ENCODE peak calls at places on chromosomes 1 and 21, in five cellular contexts. One of them, this sample, is unnamed.

GRCh38 chr1:31632649-31633048 is 12.0 kb downstream of the PEF1 start:
- DNase-seq in left ventricle myocardium inferior: no peak
- DNase-seq in K562: no peak
- DNase-seq in colonic mucosa: peak
- DNase-seq in choroid plexus epithelial cell: no peak
- DNase-seq in this sample: no peak

GRCh38 chr1:172566196-172566997 is 33.4 kb downstream of the SUCO start:
- DNase-seq in left ventricle myocardium inferior: no peak
- DNase-seq in K562: no peak
- DNase-seq in colonic mucosa: no peak
- DNase-seq in choroid plexus epithelial cell: no peak
- DNase-seq in this sample: no peak

GRCh38 chr1:91273875-91274274 is 130.8 kb downstream of the HFM1 start:
- DNase-seq in left ventricle myocardium inferior: no peak
- DNase-seq in K562: no peak
- DNase-seq in colonic mucosa: no peak
- DNase-seq in choroid plexus epithelial cell: peak
- DNase-seq in this sample: peak

GRCh38 chr21:28516996-28517592 is 475.6 kb downstream of the LTN1 start:
- DNase-seq in left ventricle myocardium inferior: peak
- DNase-seq in K562: peak
- DNase-seq in colonic mucosa: peak
- DNase-seq in choroid plexus epithelial cell: peak
- DNase-seq in this sample: peak

GRCh38 chr1:234330843-234331215 is 42.4 kb upstream of the COA6 start:
- DNase-seq in left ventricle myocardium inferior: no peak
- DNase-seq in K562: no peak
- DNase-seq in colonic mucosa: no peak
- DNase-seq in choroid plexus epithelial cell: peak
- DNase-seq in this sample: no peak

GRCh38 chr1:29736582-29737188 is 500.4 kb downstream of the PTPRU start:
- DNase-seq in left ventricle myocardium inferior: no peak
- DNase-seq in K562: peak
- DNase-seq in colonic mucosa: peak
- DNase-seq in choroid plexus epithelial cell: peak
- DNase-seq in this sample: peak

GRCh38 chr1:44652445-44653106 is 21.7 kb downstream of the TMEM53 start:
- DNase-seq in left ventricle myocardium inferior: peak
- DNase-seq in K562: peak
- DNase-seq in colonic mucosa: peak
- DNase-seq in choroid plexus epithelial cell: peak
- DNase-seq in this sample: peak

GRCh38 chr1:46718340-46718726 is 581 bp downstream of the EFCAB14 start:
- DNase-seq in left ventricle myocardium inferior: no peak
- DNase-seq in K562: peak
- DNase-seq in colonic mucosa: peak
- DNase-seq in choroid plexus epithelial cell: peak
- DNase-seq in this sample: no peak

GRCh38 chr1:248853668-248854375 is 5.1 kb downstream of the ZNF692 start:
- DNase-seq in left ventricle myocardium inferior: no peak
- DNase-seq in K562: no peak
- DNase-seq in colonic mucosa: no peak
- DNase-seq in choroid plexus epithelial cell: no peak
- DNase-seq in this sample: no peak

GRCh38 chr21:44980562-44981489 is 41.0 kb downstream of the SLX9 start:
- DNase-seq in left ventricle myocardium inferior: no peak
- DNase-seq in K562: no peak
- DNase-seq in colonic mucosa: no peak
- DNase-seq in choroid plexus epithelial cell: no peak
- DNase-seq in this sample: no peak

GRCh38 chr1:44628962-44629756 is 45.1 kb downstream of the TMEM53 start:
- DNase-seq in left ventricle myocardium inferior: no peak
- DNase-seq in K562: peak
- DNase-seq in colonic mucosa: no peak
- DNase-seq in choroid plexus epithelial cell: peak
- DNase-seq in this sample: peak

GRCh38 chr1:23020731-23021130 is 1.5 kb downstream of the KDM1A start:
- DNase-seq in left ventricle myocardium inferior: no peak
- DNase-seq in K562: no peak
- DNase-seq in colonic mucosa: no peak
- DNase-seq in choroid plexus epithelial cell: no peak
- DNase-seq in this sample: no peak

GRCh38 chr1:43835141-43836021 is 98.2 kb upstream of the ARTN start:
- DNase-seq in left ventricle myocardium inferior: no peak
- DNase-seq in K562: peak
- DNase-seq in colonic mucosa: no peak
- DNase-seq in choroid plexus epithelial cell: peak
- DNase-seq in this sample: peak

GRCh38 chr1:172144445-172145060 is 275.9 kb upstream of the C1orf105 start:
- DNase-seq in left ventricle myocardium inferior: peak
- DNase-seq in K562: no peak
- DNase-seq in colonic mucosa: peak
- DNase-seq in choroid plexus epithelial cell: peak
- DNase-seq in this sample: no peak

GRCh38 chr1:102776074-102776473 is 332.2 kb downstream of the COL11A1 start:
- DNase-seq in left ventricle myocardium inferior: no peak
- DNase-seq in K562: no peak
- DNase-seq in colonic mucosa: no peak
- DNase-seq in choroid plexus epithelial cell: no peak
- DNase-seq in this sample: no peak

GRCh38 chr1:30386145-30386926 is 337.0 kb downstream of the MATN1 start:
- DNase-seq in left ventricle myocardium inferior: no peak
- DNase-seq in K562: no peak
- DNase-seq in colonic mucosa: no peak
- DNase-seq in choroid plexus epithelial cell: no peak
- DNase-seq in this sample: no peak

GRCh38 chr1:46487818-46488218 is 1.8 kb upstream of the DMBX1 start:
- DNase-seq in left ventricle myocardium inferior: no peak
- DNase-seq in K562: peak
- DNase-seq in colonic mucosa: no peak
- DNase-seq in choroid plexus epithelial cell: peak
- DNase-seq in this sample: no peak

GRCh38 chr1:93620841-93621210 is 60.8 kb downstream of the BCAR3 start:
- DNase-seq in left ventricle myocardium inferior: no peak
- DNase-seq in K562: peak
- DNase-seq in colonic mucosa: peak
- DNase-seq in choroid plexus epithelial cell: no peak
- DNase-seq in this sample: peak

GRCh38 chr1:19505694-19506457 is 20.5 kb upstream of the CAPZB start:
- DNase-seq in left ventricle myocardium inferior: peak
- DNase-seq in K562: no peak
- DNase-seq in colonic mucosa: peak
- DNase-seq in choroid plexus epithelial cell: no peak
- DNase-seq in this sample: no peak

GRCh38 chr1:2055911-2056575 is 5.8 kb downstream of the PRKCZ start:
- DNase-seq in left ventricle myocardium inferior: no peak
- DNase-seq in K562: no peak
- DNase-seq in colonic mucosa: no peak
- DNase-seq in choroid plexus epithelial cell: no peak
- DNase-seq in this sample: no peak

GRCh38 chr1:150961756-150962155 is 12.9 kb downstream of the CERS2 start:
- DNase-seq in left ventricle myocardium inferior: no peak
- DNase-seq in K562: no peak
- DNase-seq in colonic mucosa: no peak
- DNase-seq in choroid plexus epithelial cell: no peak
- DNase-seq in this sample: no peak

GRCh38 chr1:15217654-15218053 is 29.4 kb upstream of the FHAD1 start:
- DNase-seq in left ventricle myocardium inferior: no peak
- DNase-seq in K562: no peak
- DNase-seq in colonic mucosa: no peak
- DNase-seq in choroid plexus epithelial cell: no peak
- DNase-seq in this sample: no peak

GRCh38 chr1:150507912-150508864 is at the start of gene ECM1:
- DNase-seq in left ventricle myocardium inferior: peak
- DNase-seq in K562: peak
- DNase-seq in colonic mucosa: peak
- DNase-seq in choroid plexus epithelial cell: peak
- DNase-seq in this sample: peak

GRCh38 chr1:181255270-181255929 is 166.9 kb downstream of the IER5 start:
- DNase-seq in left ventricle myocardium inferior: no peak
- DNase-seq in K562: no peak
- DNase-seq in colonic mucosa: no peak
- DNase-seq in choroid plexus epithelial cell: peak
- DNase-seq in this sample: peak

GRCh38 chr21:32921632-32922230 is 104.0 kb upstream of the OLIG2 start:
- DNase-seq in left ventricle myocardium inferior: no peak
- DNase-seq in K562: peak
- DNase-seq in colonic mucosa: peak
- DNase-seq in choroid plexus epithelial cell: peak
- DNase-seq in this sample: peak

GRCh38 chr1:230142608-230143209 is 75.7 kb downstream of the GALNT2 start:
- DNase-seq in left ventricle myocardium inferior: no peak
- DNase-seq in K562: no peak
- DNase-seq in colonic mucosa: no peak
- DNase-seq in choroid plexus epithelial cell: no peak
- DNase-seq in this sample: no peak

GRCh38 chr1:230139741-230140140 is 72.7 kb downstream of the GALNT2 start:
- DNase-seq in left ventricle myocardium inferior: no peak
- DNase-seq in K562: no peak
- DNase-seq in colonic mucosa: peak
- DNase-seq in choroid plexus epithelial cell: no peak
- DNase-seq in this sample: no peak

GRCh38 chr1:230140221-230141001 is 73.4 kb downstream of the GALNT2 start:
- DNase-seq in left ventricle myocardium inferior: no peak
- DNase-seq in K562: peak
- DNase-seq in colonic mucosa: peak
- DNase-seq in choroid plexus epithelial cell: peak
- DNase-seq in this sample: no peak

GRCh38 chr1:230141797-230142607 is 75.0 kb downstream of the GALNT2 start:
- DNase-seq in left ventricle myocardium inferior: no peak
- DNase-seq in K562: no peak
- DNase-seq in colonic mucosa: no peak
- DNase-seq in choroid plexus epithelial cell: no peak
- DNase-seq in this sample: no peak

DNA sequence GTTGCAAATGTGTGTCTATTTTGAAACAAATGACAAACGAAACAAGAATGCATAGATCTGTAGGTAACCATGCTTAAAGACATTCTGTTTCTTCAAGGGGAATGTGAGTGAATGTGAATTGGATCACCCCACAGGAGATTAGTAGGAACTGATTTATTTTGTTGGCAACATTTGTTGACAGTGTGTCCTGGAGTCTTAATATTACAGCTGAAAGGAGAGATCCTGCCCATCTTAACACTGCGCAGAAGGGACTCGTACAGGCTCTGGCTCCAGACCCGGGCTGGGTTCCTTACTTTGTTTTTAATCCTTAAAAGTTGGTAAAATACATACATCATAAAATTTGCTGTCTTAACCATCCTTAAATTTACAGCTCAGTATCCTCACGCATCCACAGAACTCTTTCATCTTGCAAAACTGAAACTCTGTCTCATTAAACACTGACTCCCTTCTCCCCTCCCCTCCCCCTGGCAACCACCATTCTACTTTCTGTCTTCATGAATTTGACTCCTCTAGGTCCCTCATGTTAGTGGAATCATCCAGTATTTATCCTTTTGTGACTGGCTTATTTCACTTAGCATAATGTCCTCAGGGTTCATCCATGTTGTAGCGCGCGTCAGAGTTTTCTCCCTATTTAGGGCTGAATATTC is 74.1 kb downstream of the GALNT2 start:
- DNase-seq in left ventricle myocardium inferior: no peak
- DNase-seq in K562: no peak
- DNase-seq in colonic mucosa: no peak
- DNase-seq in choroid plexus epithelial cell: peak
- DNase-seq in this sample: no peak
- H3K4me3 ChIP-seq in left ventricle myocardium inferior: no peak
- H3K4me3 ChIP-seq in K562: no peak
- H3K4me3 ChIP-seq in colonic mucosa: no peak
- H3K4me3 ChIP-seq in choroid plexus epithelial cell: no peak
- H3K4me3 ChIP-seq in this sample: no peak

DNA sequence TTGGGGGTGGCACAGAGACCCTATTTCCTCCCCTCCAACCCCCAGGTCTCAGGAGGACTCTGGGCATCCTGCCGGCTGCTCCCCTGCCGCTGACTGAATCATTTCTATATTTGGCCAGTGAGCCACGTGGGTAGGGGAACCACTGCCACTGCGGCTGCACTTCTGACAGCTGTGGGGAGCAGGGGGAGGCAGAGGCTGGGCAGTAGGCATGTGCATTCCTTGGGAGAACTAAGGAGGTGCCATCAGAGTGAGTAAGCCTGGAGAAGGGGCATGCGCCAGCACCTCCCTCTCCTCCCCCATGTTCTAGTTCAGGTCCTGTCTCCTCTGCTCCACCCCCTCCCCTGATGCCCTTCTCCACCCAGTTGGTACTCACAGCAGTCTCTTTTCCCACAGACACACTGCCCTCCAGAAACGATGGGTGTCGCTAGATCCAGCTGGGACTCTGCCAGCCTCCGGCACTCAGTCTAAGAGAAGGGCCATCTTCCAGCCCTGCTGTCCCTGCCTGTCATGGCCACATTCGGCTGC is 12.0 kb downstream of the PPFIA4 start:
- DNase-seq in left ventricle myocardium inferior: peak
- DNase-seq in K562: no peak
- DNase-seq in colonic mucosa: no peak
- DNase-seq in choroid plexus epithelial cell: no peak
- DNase-seq in this sample: peak
- H3K4me3 ChIP-seq in left ventricle myocardium inferior: peak
- H3K4me3 ChIP-seq in K562: no peak
- H3K4me3 ChIP-seq in colonic mucosa: no peak
- H3K4me3 ChIP-seq in choroid plexus epithelial cell: no peak
- H3K4me3 ChIP-seq in this sample: no peak

DNA sequence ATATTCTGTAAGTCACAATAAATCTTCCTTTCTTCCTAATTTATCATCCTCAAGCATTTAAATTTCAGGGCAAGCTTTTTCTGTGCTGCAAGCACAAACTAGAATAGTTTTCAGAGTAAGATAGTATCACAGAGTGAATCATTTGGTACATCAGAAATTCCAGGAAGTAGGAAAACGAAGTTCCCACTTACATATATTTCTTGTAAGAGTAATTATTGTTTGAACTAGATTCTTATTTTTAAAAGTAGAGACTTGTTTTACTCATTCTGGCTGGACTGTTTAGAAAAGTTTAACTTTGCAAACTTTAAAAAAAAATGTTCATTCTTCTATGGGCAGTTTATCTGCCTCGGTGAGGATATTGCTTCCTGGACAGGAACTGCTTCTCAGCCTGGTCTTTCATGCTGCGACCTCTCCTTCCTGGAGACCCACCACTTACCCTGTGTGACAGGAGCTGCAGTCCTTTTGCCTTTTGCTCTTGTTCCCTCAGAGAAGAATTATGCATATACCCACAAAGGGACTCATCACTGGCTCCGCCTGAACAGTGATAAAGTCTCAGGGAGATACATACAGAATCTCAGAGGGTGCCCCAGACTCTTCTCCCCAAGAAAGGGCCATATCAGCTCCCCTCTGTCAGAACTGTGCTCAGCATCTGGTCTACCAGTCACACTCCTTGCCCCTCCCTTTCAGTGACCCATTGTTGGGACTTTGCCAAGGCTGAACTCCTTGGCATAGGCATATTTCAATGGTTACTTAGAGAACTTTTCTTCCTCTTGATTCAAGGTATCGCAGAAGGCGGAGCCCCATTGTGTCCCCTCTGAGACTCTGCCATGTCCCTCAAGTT is 102.7 kb upstream of the CD55 start:
- DNase-seq in left ventricle myocardium inferior: no peak
- DNase-seq in K562: peak
- DNase-seq in colonic mucosa: no peak
- DNase-seq in choroid plexus epithelial cell: no peak
- DNase-seq in this sample: peak
- H3K4me3 ChIP-seq in left ventricle myocardium inferior: no peak
- H3K4me3 ChIP-seq in K562: no peak
- H3K4me3 ChIP-seq in colonic mucosa: no peak
- H3K4me3 ChIP-seq in choroid plexus epithelial cell: no peak
- H3K4me3 ChIP-seq in this sample: no peak

GRCh38 chr1:12324423-12324822 is 94.6 kb downstream of the VPS13D start:
- DNase-seq in left ventricle myocardium inferior: no peak
- DNase-seq in K562: no peak
- DNase-seq in colonic mucosa: no peak
- DNase-seq in choroid plexus epithelial cell: no peak
- DNase-seq in this sample: no peak
- H3K4me3 ChIP-seq in left ventricle myocardium inferior: no peak
- H3K4me3 ChIP-seq in K562: no peak
- H3K4me3 ChIP-seq in colonic mucosa: no peak
- H3K4me3 ChIP-seq in choroid plexus epithelial cell: no peak
- H3K4me3 ChIP-seq in this sample: no peak